ENCODE peak calls at places on chromosomes 1 and 21, in five cellular contexts. One of them, this sample, is unnamed.
A peak's percentile ranks its signal among the peaks of the same experiment; 100 is the strongest.

GRCh38 chr1:168605443-168605842 is 29.0 kb downstream of the XCL1 start:
- DNase-seq in NCI-H345: no peak
- DNase-seq in activated CD4-positive, alpha-beta T cell treated with anti-CD3 and anti-CD28 coated beads for 36 hours: no peak
- DNase-seq in stimulated activated CD8-positive, alpha-beta memory T cell treated with anti-CD3 and anti-CD28 coated beads, Interleukin-4, amount 100 ng/mL, for 4 hours: no peak
- DNase-seq in HAP-1: no peak
- DNase-seq in this sample: no peak

GRCh38 chr1:43861985-43862735 is 71.4 kb upstream of the ARTN start:
- DNase-seq in NCI-H345: no peak
- DNase-seq in activated CD4-positive, alpha-beta T cell treated with anti-CD3 and anti-CD28 coated beads for 36 hours: no peak
- DNase-seq in stimulated activated CD8-positive, alpha-beta memory T cell treated with anti-CD3 and anti-CD28 coated beads, Interleukin-4, amount 100 ng/mL, for 4 hours: no peak
- DNase-seq in HAP-1: no peak
- DNase-seq in this sample: no peak

GRCh38 chr1:67120855-67121619 is 13.7 kb downstream of the C1orf141 start:
- DNase-seq in NCI-H345: no peak
- DNase-seq in stimulated activated CD8-positive, alpha-beta memory T cell treated with anti-CD3 and anti-CD28 coated beads, Interleukin-4, amount 100 ng/mL, for 4 hours: no peak
- DNase-seq in HAP-1: no peak
- DNase-seq in activated CD4-positive, alpha-beta T cell treated with anti-CD3 and anti-CD28 coated beads for 36 hours: no peak
- DNase-seq in this sample: no peak

GRCh38 chr1:101237229-101237837 is 514 bp downstream of the S1PR1 start:
- DNase-seq in stimulated activated CD8-positive, alpha-beta memory T cell treated with anti-CD3 and anti-CD28 coated beads, Interleukin-4, amount 100 ng/mL, for 4 hours: no peak
- DNase-seq in activated CD4-positive, alpha-beta T cell treated with anti-CD3 and anti-CD28 coated beads for 36 hours: peak; percentile 44
- DNase-seq in HAP-1: peak; percentile 36
- DNase-seq in NCI-H345: no peak
- DNase-seq in this sample: peak; percentile 50

GRCh38 chr21:43699933-43700599 is 18.9 kb upstream of the PDXK start:
- DNase-seq in HAP-1: no peak
- DNase-seq in activated CD4-positive, alpha-beta T cell treated with anti-CD3 and anti-CD28 coated beads for 36 hours: no peak
- DNase-seq in stimulated activated CD8-positive, alpha-beta memory T cell treated with anti-CD3 and anti-CD28 coated beads, Interleukin-4, amount 100 ng/mL, for 4 hours: no peak
- DNase-seq in NCI-H345: no peak
- DNase-seq in this sample: no peak

GRCh38 chr1:201282931-201283829 is at the start of gene PKP1:
- DNase-seq in activated CD4-positive, alpha-beta T cell treated with anti-CD3 and anti-CD28 coated beads for 36 hours: peak; percentile 61
- DNase-seq in NCI-H345: no peak
- DNase-seq in HAP-1: no peak
- DNase-seq in stimulated activated CD8-positive, alpha-beta memory T cell treated with anti-CD3 and anti-CD28 coated beads, Interleukin-4, amount 100 ng/mL, for 4 hours: no peak
- DNase-seq in this sample: peak; percentile 29

GRCh38 chr1:15727866-15728534 is 8.1 kb upstream of the SLC25A34 start:
- DNase-seq in NCI-H345: no peak
- DNase-seq in activated CD4-positive, alpha-beta T cell treated with anti-CD3 and anti-CD28 coated beads for 36 hours: no peak
- DNase-seq in stimulated activated CD8-positive, alpha-beta memory T cell treated with anti-CD3 and anti-CD28 coated beads, Interleukin-4, amount 100 ng/mL, for 4 hours: no peak
- DNase-seq in HAP-1: no peak
- DNase-seq in this sample: no peak

GRCh38 chr1:205477759-205478247 is 22.0 kb upstream of the BLACAT1 start:
- DNase-seq in stimulated activated CD8-positive, alpha-beta memory T cell treated with anti-CD3 and anti-CD28 coated beads, Interleukin-4, amount 100 ng/mL, for 4 hours: no peak
- DNase-seq in NCI-H345: peak; percentile 39
- DNase-seq in activated CD4-positive, alpha-beta T cell treated with anti-CD3 and anti-CD28 coated beads for 36 hours: no peak
- DNase-seq in HAP-1: no peak
- DNase-seq in this sample: peak; percentile 64

GRCh38 chr1:161307230-161307768 is 2.5 kb downstream of the MPZ start:
- DNase-seq in activated CD4-positive, alpha-beta T cell treated with anti-CD3 and anti-CD28 coated beads for 36 hours: peak; percentile 18
- DNase-seq in stimulated activated CD8-positive, alpha-beta memory T cell treated with anti-CD3 and anti-CD28 coated beads, Interleukin-4, amount 100 ng/mL, for 4 hours: no peak
- DNase-seq in HAP-1: no peak
- DNase-seq in NCI-H345: no peak
- DNase-seq in this sample: peak; percentile 42

GRCh38 chr1:235821361-235821981 is 45.2 kb downstream of the LYST start:
- DNase-seq in HAP-1: peak; percentile 90
- DNase-seq in stimulated activated CD8-positive, alpha-beta memory T cell treated with anti-CD3 and anti-CD28 coated beads, Interleukin-4, amount 100 ng/mL, for 4 hours: no peak
- DNase-seq in NCI-H345: no peak
- DNase-seq in activated CD4-positive, alpha-beta T cell treated with anti-CD3 and anti-CD28 coated beads for 36 hours: no peak
- DNase-seq in this sample: peak; percentile 32

GRCh38 chr1:180896161-180896560 is 16.5 kb upstream of the KIAA1614 start:
- DNase-seq in stimulated activated CD8-positive, alpha-beta memory T cell treated with anti-CD3 and anti-CD28 coated beads, Interleukin-4, amount 100 ng/mL, for 4 hours: no peak
- DNase-seq in activated CD4-positive, alpha-beta T cell treated with anti-CD3 and anti-CD28 coated beads for 36 hours: no peak
- DNase-seq in NCI-H345: no peak
- DNase-seq in HAP-1: no peak
- DNase-seq in this sample: no peak

GRCh38 chr1:90707363-90707710 is 9.8 kb downstream of the BARHL2 start:
- DNase-seq in activated CD4-positive, alpha-beta T cell treated with anti-CD3 and anti-CD28 coated beads for 36 hours: peak; percentile 46
- DNase-seq in NCI-H345: no peak
- DNase-seq in stimulated activated CD8-positive, alpha-beta memory T cell treated with anti-CD3 and anti-CD28 coated beads, Interleukin-4, amount 100 ng/mL, for 4 hours: no peak
- DNase-seq in HAP-1: peak; percentile 52
- DNase-seq in this sample: peak; percentile 95

GRCh38 chr1:84086189-84086588 is 57.9 kb upstream of the PRKACB start:
- DNase-seq in NCI-H345: no peak
- DNase-seq in activated CD4-positive, alpha-beta T cell treated with anti-CD3 and anti-CD28 coated beads for 36 hours: no peak
- DNase-seq in stimulated activated CD8-positive, alpha-beta memory T cell treated with anti-CD3 and anti-CD28 coated beads, Interleukin-4, amount 100 ng/mL, for 4 hours: no peak
- DNase-seq in HAP-1: no peak
- DNase-seq in this sample: no peak

GRCh38 chr1:167618789-167619188 is 11.2 kb upstream of the RCSD1 start:
- DNase-seq in stimulated activated CD8-positive, alpha-beta memory T cell treated with anti-CD3 and anti-CD28 coated beads, Interleukin-4, amount 100 ng/mL, for 4 hours: no peak
- DNase-seq in HAP-1: no peak
- DNase-seq in activated CD4-positive, alpha-beta T cell treated with anti-CD3 and anti-CD28 coated beads for 36 hours: no peak
- DNase-seq in NCI-H345: no peak
- DNase-seq in this sample: no peak

GRCh38 chr1:29513357-29513756 is 277.0 kb downstream of the PTPRU start:
- DNase-seq in HAP-1: no peak
- DNase-seq in NCI-H345: peak; percentile 45
- DNase-seq in stimulated activated CD8-positive, alpha-beta memory T cell treated with anti-CD3 and anti-CD28 coated beads, Interleukin-4, amount 100 ng/mL, for 4 hours: no peak
- DNase-seq in activated CD4-positive, alpha-beta T cell treated with anti-CD3 and anti-CD28 coated beads for 36 hours: peak; percentile 24
- DNase-seq in this sample: peak; percentile 61

GRCh38 chr1:225638853-225639252 is 14.1 kb downstream of the ENAH start:
- DNase-seq in activated CD4-positive, alpha-beta T cell treated with anti-CD3 and anti-CD28 coated beads for 36 hours: no peak
- DNase-seq in stimulated activated CD8-positive, alpha-beta memory T cell treated with anti-CD3 and anti-CD28 coated beads, Interleukin-4, amount 100 ng/mL, for 4 hours: no peak
- DNase-seq in NCI-H345: no peak
- DNase-seq in HAP-1: no peak
- DNase-seq in this sample: no peak

GRCh38 chr1:20711285-20712209 is 6.3 kb downstream of the KIF17 start:
- DNase-seq in stimulated activated CD8-positive, alpha-beta memory T cell treated with anti-CD3 and anti-CD28 coated beads, Interleukin-4, amount 100 ng/mL, for 4 hours: no peak
- DNase-seq in HAP-1: no peak
- DNase-seq in activated CD4-positive, alpha-beta T cell treated with anti-CD3 and anti-CD28 coated beads for 36 hours: no peak
- DNase-seq in NCI-H345: peak; percentile 26
- DNase-seq in this sample: no peak

GRCh38 chr1:26915204-26915842 is 1.5 kb upstream of the NR0B2 start:
- DNase-seq in stimulated activated CD8-positive, alpha-beta memory T cell treated with anti-CD3 and anti-CD28 coated beads, Interleukin-4, amount 100 ng/mL, for 4 hours: no peak
- DNase-seq in activated CD4-positive, alpha-beta T cell treated with anti-CD3 and anti-CD28 coated beads for 36 hours: no peak
- DNase-seq in NCI-H345: no peak
- DNase-seq in HAP-1: no peak
- DNase-seq in this sample: no peak

GRCh38 chr1:93908394-93909145 is 660 bp downstream of the GCLM start:
- DNase-seq in stimulated activated CD8-positive, alpha-beta memory T cell treated with anti-CD3 and anti-CD28 coated beads, Interleukin-4, amount 100 ng/mL, for 4 hours: peak; percentile 16
- DNase-seq in HAP-1: peak; percentile 32
- DNase-seq in activated CD4-positive, alpha-beta T cell treated with anti-CD3 and anti-CD28 coated beads for 36 hours: peak; percentile 68
- DNase-seq in NCI-H345: peak; percentile 34
- DNase-seq in this sample: peak; percentile 42

GRCh38 chr1:116334015-116334547 is 39.0 kb upstream of the ATP1A1 start:
- DNase-seq in activated CD4-positive, alpha-beta T cell treated with anti-CD3 and anti-CD28 coated beads for 36 hours: no peak
- DNase-seq in NCI-H345: no peak
- DNase-seq in HAP-1: no peak
- DNase-seq in stimulated activated CD8-positive, alpha-beta memory T cell treated with anti-CD3 and anti-CD28 coated beads, Interleukin-4, amount 100 ng/mL, for 4 hours: no peak
- DNase-seq in this sample: peak; percentile 55

GRCh38 chr1:16478091-16478490 is 36.0 kb downstream of the RNU1-1 start:
- DNase-seq in NCI-H345: no peak
- DNase-seq in stimulated activated CD8-positive, alpha-beta memory T cell treated with anti-CD3 and anti-CD28 coated beads, Interleukin-4, amount 100 ng/mL, for 4 hours: no peak
- DNase-seq in activated CD4-positive, alpha-beta T cell treated with anti-CD3 and anti-CD28 coated beads for 36 hours: no peak
- DNase-seq in HAP-1: no peak
- DNase-seq in this sample: no peak

GRCh38 chr1:108742268-108742667 is 4.2 kb upstream of the STXBP3 start:
- DNase-seq in HAP-1: no peak
- DNase-seq in activated CD4-positive, alpha-beta T cell treated with anti-CD3 and anti-CD28 coated beads for 36 hours: no peak
- DNase-seq in stimulated activated CD8-positive, alpha-beta memory T cell treated with anti-CD3 and anti-CD28 coated beads, Interleukin-4, amount 100 ng/mL, for 4 hours: no peak
- DNase-seq in NCI-H345: no peak
- DNase-seq in this sample: peak; percentile 7

This sample was measured in cardiac muscle cell.